ENCODE peak calls at places on chromosomes 1 and 21, in four cellular contexts. C is K562, L is SK-N-SH, W is GM12878. M is an unnamed sample.
A peak's percentile ranks its signal among the peaks of the same experiment; 100 is the strongest.

GRCh38 chr1:237390798-237391197 is 348.8 kb downstream of the RYR2 start:
- DNase-seq in L (no peak), C (no peak), W (no peak), M (no peak)

GRCh38 chr1:73811798-73812197 is 386.2 kb downstream of the LRRIQ3 start:
- DNase-seq in L (no peak), C (no peak), W (no peak), M (no peak)

GRCh38 chr1:112322018-112322417 is 74.0 kb upstream of the CTTNBP2NL start:
- DNase-seq in L (no peak), W (no peak), C (no peak), M (no peak)

GRCh38 chr21:44011123-44011773 is 861 bp upstream of the TRAPPC10 start:
- DNase-seq in C (no peak), W (no peak), L (peak; percentile 66), M (no peak)

GRCh38 chr1:232578681-232579195 is 51.2 kb downstream of the SIPA1L2 start:
- DNase-seq in W (no peak), L (no peak), C (no peak), M (no peak)

GRCh38 chr1:174258148-174258550 is 98.8 kb downstream of the RABGAP1L start:
- DNase-seq in W (no peak), C (peak; percentile 19), L (peak; percentile 36), M (peak; percentile 61)

GRCh38 chr1:32339363-32339978 is 3.4 kb upstream of the MARCKSL1 start:
- DNase-seq in L (no peak), W (no peak), C (no peak), M (no peak)

GRCh38 chr1:160781914-160782689 is 13.9 kb upstream of the LY9 start:
- DNase-seq in C (no peak), L (no peak), W (peak; percentile 88), M (no peak)

GRCh38 chr1:161069731-161070270 is at the start of gene ARHGAP30:
- DNase-seq in C (no peak), L (no peak), W (peak; percentile 97), M (no peak)

GRCh38 chr1:57424231-57425027 is 569 bp upstream of the DAB1 start:
- DNase-seq in L (peak; percentile 75), C (peak; percentile 26), W (no peak), M (no peak)

DNA sequence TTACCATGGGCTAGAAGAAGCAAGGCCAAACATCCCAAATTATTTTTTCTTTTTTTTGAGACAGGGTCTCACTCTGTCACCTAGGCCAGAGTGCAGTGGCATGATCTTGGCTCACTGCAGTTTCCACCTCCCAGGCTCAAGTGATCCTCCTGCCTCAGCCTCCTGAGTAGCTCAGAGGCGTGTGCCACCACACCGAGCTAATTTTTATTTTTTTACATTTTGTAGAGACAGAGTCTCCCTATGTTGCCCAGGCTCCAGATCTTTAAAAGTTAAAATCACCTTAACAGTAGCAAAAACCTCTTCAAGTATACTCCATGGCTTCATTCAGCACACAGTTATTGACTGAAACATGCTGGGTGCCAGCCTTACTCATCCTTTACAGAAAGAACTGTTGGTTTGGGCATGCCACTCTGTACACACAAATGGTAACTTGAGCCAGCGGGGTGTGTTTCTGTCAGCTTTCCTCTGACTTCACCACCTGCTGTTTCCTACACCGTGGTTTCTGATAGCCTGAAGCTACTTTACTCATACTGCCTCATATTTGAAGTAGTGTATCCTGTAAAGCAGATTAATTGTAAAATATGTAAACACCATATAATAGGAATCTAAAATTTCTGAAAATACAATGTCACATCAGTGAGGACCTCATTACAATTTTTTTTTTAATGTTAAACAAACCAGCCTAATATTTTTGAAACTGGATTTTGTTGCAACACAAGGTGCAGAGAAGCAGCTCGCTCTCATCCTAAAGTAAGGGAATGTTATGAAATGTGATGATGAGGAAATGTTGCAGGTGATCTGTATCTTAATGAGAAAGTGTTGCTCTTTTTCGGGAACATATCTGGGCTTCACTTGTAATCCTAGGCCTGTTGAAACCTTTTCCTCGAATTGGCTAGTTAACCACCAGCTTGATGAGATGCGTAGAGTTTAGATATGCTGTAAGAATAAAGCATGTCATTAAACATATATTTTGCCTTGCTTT is 113.9 kb downstream of the ATP5PO start:
- DNase-seq in L (no peak), C (no peak), W (no peak), M (no peak)
- TF ChIP-seq NRF1 in L (no peak), C (no peak), W (no peak), M (no peak)

DNA sequence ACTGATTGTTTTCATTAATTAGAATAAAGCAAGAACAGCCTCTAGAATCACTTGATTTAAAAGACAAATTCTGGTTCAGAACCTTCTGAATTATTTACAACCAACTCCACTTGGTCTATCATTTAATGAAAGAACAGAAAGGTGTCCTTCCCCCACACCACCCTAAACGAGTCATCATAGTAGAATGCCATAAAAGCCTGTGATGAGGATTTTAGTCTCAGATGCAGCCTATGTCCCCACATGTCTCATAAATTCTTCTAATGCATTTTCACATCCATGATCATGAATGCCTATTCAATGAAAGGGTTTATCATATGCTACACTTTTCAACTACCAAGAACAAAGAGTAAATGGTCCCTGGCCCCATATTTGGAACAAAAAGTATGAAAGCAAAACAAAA is 508.1 kb downstream of the DPYD start:
- DNase-seq in W (no peak), C (no peak), L (no peak), M (no peak)
- TF ChIP-seq NRF1 in W (no peak), C (no peak), L (no peak), M (no peak)

GRCh38 chr1:82179162-82179561 is 378.4 kb downstream of the ADGRL2 start:
- DNase-seq in C (no peak), W (no peak), L (no peak), M (no peak)
- TF ChIP-seq NRF1 in C (no peak), W (no peak), L (no peak), M (no peak)

GRCh38 chr1:228299211-228299610 is 91.4 kb downstream of the OBSCN start:
- DNase-seq in C (no peak), W (no peak), L (no peak), M (no peak)
- TF ChIP-seq NRF1 in C (no peak), W (no peak), L (no peak), M (no peak)

DNA sequence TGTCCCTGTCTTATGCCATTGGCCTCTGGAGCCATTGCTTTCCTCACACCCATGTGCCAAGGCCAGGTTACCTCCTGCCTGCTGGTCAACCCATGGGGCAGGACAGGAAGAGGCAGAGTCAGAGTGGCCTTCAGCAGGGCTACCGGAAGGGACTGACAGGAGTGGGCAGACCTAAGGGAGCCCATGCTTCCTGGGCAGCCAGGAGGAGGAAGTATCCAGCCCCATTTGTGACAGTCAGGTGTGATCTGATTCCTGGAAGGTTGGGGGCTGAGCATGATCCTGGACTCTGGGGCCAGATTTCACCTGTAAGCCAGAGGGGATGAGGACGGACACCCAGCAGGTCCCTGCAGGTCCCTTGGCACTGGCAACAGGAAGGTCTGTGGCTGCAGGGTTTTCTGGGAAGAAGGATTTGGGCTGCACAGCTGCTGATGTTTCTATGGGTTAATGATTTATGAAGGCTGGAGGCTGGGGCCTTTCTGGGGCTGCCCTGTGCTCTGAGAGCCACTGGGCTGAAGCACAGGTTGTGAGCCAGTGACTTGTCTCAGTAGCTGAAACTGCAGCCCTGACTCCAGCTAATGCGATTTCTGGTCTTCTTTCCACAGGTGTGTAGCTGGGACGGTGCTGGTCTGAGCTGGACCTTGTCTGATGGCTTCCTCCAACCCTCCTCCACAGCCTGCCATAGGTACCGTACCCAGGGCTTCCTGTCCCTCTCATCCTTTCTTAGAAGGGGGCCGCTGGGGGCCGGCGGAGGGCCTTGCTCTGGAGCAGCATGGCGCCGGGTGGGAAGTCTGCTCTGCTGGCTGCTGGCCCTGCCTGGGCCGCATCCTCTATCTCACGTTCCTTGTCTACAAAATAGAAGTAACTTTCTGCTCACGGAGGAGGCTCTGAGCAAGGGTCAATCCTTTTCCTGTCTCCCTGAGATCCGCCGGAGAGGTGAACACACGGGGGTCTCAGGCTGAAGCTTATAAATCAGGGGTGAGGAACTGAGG is 40.7 kb downstream of the ARHGEF10L start:
- DNase-seq in C (no peak), L (no peak), W (no peak), M (no peak)
- TF ChIP-seq NRF1 in C (no peak), L (no peak), W (no peak), M (no peak)

DNA sequence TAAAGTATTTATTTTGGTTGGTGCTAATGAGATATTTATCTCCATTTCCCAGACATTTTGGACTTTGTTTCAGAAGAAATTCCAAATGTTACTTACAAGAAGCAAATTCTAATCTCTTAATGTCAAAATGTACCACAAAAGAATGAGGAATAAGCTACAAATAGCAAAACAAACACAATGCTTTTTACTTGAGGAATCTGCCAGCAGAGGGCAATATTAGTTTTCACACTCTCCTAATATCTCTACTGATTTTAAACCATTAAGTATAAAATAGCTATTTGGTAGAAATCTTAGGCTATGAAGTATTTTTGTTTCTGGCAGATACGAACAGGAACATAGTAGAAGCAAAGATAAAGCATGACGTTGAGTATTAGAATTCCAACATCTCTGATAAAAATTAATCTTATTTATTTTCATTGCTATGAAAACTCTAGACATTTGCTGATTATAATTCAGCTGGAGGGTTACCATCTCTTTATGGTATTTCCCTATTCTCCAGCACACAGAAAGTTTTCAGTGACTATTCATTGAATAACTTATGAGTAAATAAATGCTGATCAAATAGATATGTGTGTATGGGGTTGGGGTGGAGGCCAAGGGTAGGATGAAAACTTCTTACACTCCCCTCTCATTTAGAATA is 13.4 kb upstream of the HMCN1 start:
- DNase-seq in L (no peak), C (no peak), W (no peak), M (no peak)
- TF ChIP-seq NRF1 in L (no peak), C (no peak), W (no peak), M (no peak)

DNA sequence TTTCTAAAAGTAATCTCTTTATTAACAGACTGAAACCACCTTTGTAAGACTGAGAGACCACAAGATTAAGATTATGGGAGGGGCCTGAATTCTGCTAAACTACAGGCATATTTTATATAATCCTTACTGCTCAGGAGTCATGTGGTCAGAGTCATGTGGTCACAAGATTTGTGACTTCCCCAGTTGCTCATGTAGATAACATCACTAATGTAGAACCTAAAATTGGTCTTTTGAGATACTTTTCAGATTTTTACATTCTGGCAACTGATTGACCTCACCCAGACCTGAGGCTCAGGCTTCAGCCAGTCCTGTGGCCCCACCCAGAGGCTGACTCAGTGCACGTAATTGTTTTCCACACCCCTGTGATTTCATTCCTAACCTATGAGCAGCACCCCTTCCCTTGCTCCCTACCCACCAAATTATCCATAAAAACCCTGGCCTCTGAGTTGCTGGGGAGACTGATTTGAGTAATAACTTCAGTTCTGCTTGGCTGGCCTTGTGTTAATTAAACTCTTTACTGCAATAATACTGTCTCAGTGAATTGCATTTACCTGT is 41.8 kb upstream of the ZNF326 start:
- DNase-seq in C (peak; percentile 37), W (peak; percentile 33), L (no peak), M (no peak)
- TF ChIP-seq NRF1 in C (no peak), W (no peak), L (no peak), M (no peak)

DNA sequence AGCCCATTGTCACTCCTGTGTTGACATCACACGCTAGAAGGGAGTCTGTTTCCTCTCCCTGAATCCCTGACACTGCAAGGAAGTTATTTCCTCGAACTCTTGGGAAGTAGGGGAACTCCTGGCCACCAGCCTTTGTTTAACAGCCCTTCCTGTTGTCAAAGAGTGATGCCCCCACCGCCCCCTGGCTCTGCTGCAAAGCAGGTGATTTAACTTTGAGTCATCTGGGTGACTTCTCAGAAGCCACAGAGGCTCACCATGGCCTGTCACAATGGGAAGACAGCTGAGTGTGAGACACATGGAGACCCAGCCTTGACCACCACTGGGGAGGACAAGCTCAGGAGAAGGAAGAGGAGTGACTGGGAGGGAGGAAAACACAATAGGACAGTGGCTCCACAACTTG is 182.8 kb downstream of the PSMG1 start:
- DNase-seq in W (no peak), L (no peak), C (no peak), M (no peak)
- TF ChIP-seq NRF1 in W (no peak), L (no peak), C (no peak), M (no peak)

GRCh38 chr1:60132108-60132507 is 58.5 kb upstream of the C1orf87 start:
- DNase-seq in L (no peak), C (no peak), W (no peak), M (no peak)
- TF ChIP-seq NRF1 in L (no peak), C (no peak), W (no peak), M (no peak)

M was measured in H1.